ENCODE peak calls at places on chromosomes 16 and 17, in seven cellular contexts. R, E, V, D, U, W and C are unnamed samples.

GRCh38 chr17:39627170-39627716 is 491 bp downstream of the PPP1R1B start:
- DNase-seq in E (no peak), W (no peak), V (no peak), R (no peak), U (no peak), D (peak), C (peak)

GRCh38 chr17:44038604-44039007 is 23.8 kb upstream of the TMEM101 start:
- DNase-seq in R (no peak), W (no peak), V (no peak), U (no peak), D (no peak), E (no peak), C (no peak)

GRCh38 chr16:50269769-50270509 is 3.6 kb downstream of the ADCY7 start:
- DNase-seq in W (no peak), V (no peak), E (no peak), D (peak), R (no peak), U (no peak), C (no peak)

GRCh38 chr16:74226361-74226979 is 70.1 kb upstream of the PSMD7 start:
- DNase-seq in V (peak), D (peak), E (no peak), W (no peak), U (no peak), R (peak), C (no peak)

GRCh38 chr16:56234737-56235136 is 43.4 kb downstream of the GNAO1 start:
- DNase-seq in V (no peak), U (no peak), W (no peak), D (no peak), E (no peak), R (no peak), C (no peak)

GRCh38 chr17:41324180-41325075 is 8.9 kb upstream of the KRTAP17-1 start:
- DNase-seq in U (no peak), R (peak), V (no peak), D (peak), E (peak), W (no peak), C (peak)

GRCh38 chr17:61415374-61416210 is 15.9 kb downstream of the TBX2 start:
- DNase-seq in V (no peak), R (no peak), U (no peak), D (peak), W (peak), E (no peak), C (no peak)

GRCh38 chr16:7938175-7938574 is 605.5 kb downstream of the RBFOX1 start:
- DNase-seq in E (no peak), D (no peak), R (no peak), W (no peak), V (no peak), U (no peak), C (no peak)

GRCh38 chr16:49459953-49460735 is 86.5 kb downstream of the C16orf78 start:
- DNase-seq in W (peak), V (no peak), D (peak), U (no peak), R (no peak), E (no peak), C (peak)

GRCh38 chr17:41785876-41786226 is 660 bp downstream of the JUP start:
- DNase-seq in V (peak), U (no peak), R (no peak), W (peak), E (no peak), D (peak), C (peak)

GRCh38 chr17:76888661-76889060 is 20.5 kb downstream of the MGAT5B start:
- DNase-seq in E (no peak), W (no peak), U (no peak), D (peak), V (no peak), R (no peak), C (peak)

GRCh38 chr16:84581161-84581560 is 36.7 kb downstream of the COTL1 start:
- DNase-seq in W (no peak), E (no peak), D (no peak), U (no peak), R (no peak), V (no peak), C (no peak)